ENCODE peak calls at places on chromosome 12, in nine cellular contexts. Y is CD8-positive, alpha-beta memory T cell; S is breast epithelium; I is effector memory CD4-positive, alpha-beta T cell; U is body of pancreas; R is mucosa of descending colon; V is heart right ventricle; J is OCI-LY7; E is mammary epithelial cell. H is an unnamed sample.

GRCh38 chr12:11711675-11712327 is 62.3 kb downstream of the ETV6 start:
- DNase-seq in Y (no peak), S (no peak), I (no peak), U (no peak), R (no peak), V (no peak), J (no peak), E (no peak), H (no peak)

GRCh38 chr12:96487214-96487613 is 2.2 kb upstream of the CFAP54 start:
- DNase-seq in Y (no peak), S (no peak), I (no peak), U (no peak), R (no peak), V (no peak), J (no peak), E (peak; percentile 81), H (no peak)

GRCh38 chr12:14618990-14619389 is 51.3 kb upstream of the PLBD1 start:
- DNase-seq in Y (no peak), S (no peak), I (no peak), U (no peak), R (peak; percentile 43), V (peak; percentile 18), J (peak; percentile 65), E (peak; percentile 24), H (no peak)

GRCh38 chr12:18158774-18159557 is 69.0 kb upstream of the RERGL start:
- DNase-seq in Y (no peak), S (no peak), I (no peak), U (no peak), R (peak; percentile 63), V (no peak), J (peak; percentile 65), E (peak; percentile 26), H (no peak)

GRCh38 chr12:95143784-95144205 is 70.4 kb upstream of the NR2C1 start:
- DNase-seq in Y (no peak), S (no peak), I (no peak), U (no peak), R (no peak), V (peak; percentile 38), J (no peak), E (no peak), H (no peak)

GRCh38 chr12:2624543-2625266 is 170.1 kb upstream of the FKBP4 start:
- DNase-seq in Y (no peak), S (peak; percentile 84), I (no peak), U (no peak), R (no peak), V (no peak), J (peak; percentile 29), E (peak; percentile 67), H (no peak)

GRCh38 chr12:57470286-57470969 is 9.2 kb downstream of the ARHGAP9 start:
- DNase-seq in Y (no peak), S (no peak), I (no peak), U (no peak), R (no peak), V (no peak), J (no peak), E (no peak), H (no peak)

GRCh38 chr12:9132008-9132535 is 16.4 kb upstream of the A2M start:
- DNase-seq in Y (no peak), S (no peak), I (no peak), U (no peak), R (no peak), V (no peak), J (no peak), E (peak; percentile 39), H (no peak)

GRCh38 chr12:126055521-126055920 is 990.3 kb downstream of the AACS start:
- DNase-seq in Y (no peak), S (no peak), I (no peak), U (no peak), R (no peak), V (no peak), J (no peak), E (no peak), H (no peak)

GRCh38 chr12:23707270-23707669 is 242.2 kb downstream of the SOX5 start:
- DNase-seq in Y (no peak), S (no peak), I (no peak), U (no peak), R (no peak), V (no peak), J (no peak), E (no peak), H (no peak)

GRCh38 chr12:4293299-4293941 is 19.9 kb downstream of the CCND2 start:
- DNase-seq in Y (no peak), S (no peak), I (no peak), U (no peak), R (no peak), V (no peak), J (no peak), E (no peak), H (no peak)

GRCh38 chr12:71888521-71888920 is 49.0 kb downstream of the TBC1D15 start:
- DNase-seq in Y (no peak), S (no peak), I (no peak), U (no peak), R (no peak), V (no peak), J (no peak), E (no peak), H (no peak)

GRCh38 chr12:9669534-9669933 is at the start of gene CLEC2D:
- DNase-seq in Y (no peak), S (no peak), I (no peak), U (no peak), R (no peak), V (no peak), J (peak; percentile 78), E (no peak), H (no peak)

GRCh38 chr12:68180792-68181744 is 21.5 kb upstream of the IFNG start:
- DNase-seq in Y (peak; percentile 58), S (no peak), I (no peak), U (no peak), R (no peak), V (no peak), J (peak; percentile 88), E (no peak), H (no peak)

DNA sequence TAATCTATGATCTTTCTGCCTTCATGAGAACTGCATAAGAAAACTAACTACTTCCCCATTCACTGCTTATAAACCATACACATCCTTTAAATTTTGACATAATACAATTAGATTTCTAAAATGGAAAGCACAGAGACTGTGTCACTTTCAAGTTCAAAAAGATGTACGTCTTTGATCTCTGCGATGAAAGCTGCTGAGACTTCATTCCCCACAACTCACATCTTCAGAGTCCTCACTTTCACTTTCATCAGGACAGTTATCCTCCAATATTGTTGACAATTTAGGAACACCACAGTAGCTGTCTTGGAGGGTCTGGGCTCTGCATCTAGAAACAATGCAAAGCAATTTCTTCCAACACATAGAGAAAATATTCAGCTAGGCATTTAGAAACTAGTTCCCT is 47.9 kb upstream of the KCNC2 start:
- DNase-seq in Y (no peak), S (no peak), I (no peak), U (no peak), R (no peak), V (no peak), J (no peak), E (no peak), H (no peak)
- H3K9me3 ChIP-seq in Y (no peaks in the 10 kb centered on the region), S (no peaks in the 10 kb centered on the region), I (no peaks in the 10 kb centered on the region), U (no peaks in the 10 kb centered on the region), R (no peaks in the 10 kb centered on the region), V (no peaks in the 10 kb centered on the region), J (no peaks in the 10 kb centered on the region), E (no peaks in the 10 kb centered on the region), H (no peaks in the 10 kb centered on the region)

DNA sequence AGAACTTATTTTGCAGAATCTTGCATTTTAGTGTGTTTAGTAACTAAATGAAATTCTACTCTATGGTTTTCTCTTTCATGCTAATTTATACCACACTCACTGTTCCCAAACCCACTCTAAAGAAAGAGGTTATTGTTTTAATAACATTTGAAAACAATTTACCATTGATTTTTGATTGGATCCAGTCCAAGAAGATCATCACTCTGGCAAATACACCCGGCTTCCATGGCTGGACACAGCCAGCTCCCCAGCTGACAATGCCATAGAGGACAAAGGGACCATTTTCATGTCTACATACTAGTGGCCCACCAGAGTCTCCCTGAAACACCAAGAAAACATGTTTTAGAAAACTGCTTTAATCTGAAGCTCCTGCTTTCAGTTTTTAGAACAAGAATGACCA is 42.4 kb downstream of the OVCH1 start:
- DNase-seq in Y (no peak), S (no peak), I (no peak), U (no peak), R (no peak), V (no peak), J (no peak), E (no peak), H (no peak)
- H3K4me3 ChIP-seq in Y (no peak overlapping the region), S (no peak overlapping the region), I (no peak overlapping the region), U (no peak overlapping the region), R (no peak overlapping the region), V (no peak overlapping the region), J (no peak overlapping the region), E (no peak overlapping the region), H (no peak overlapping the region)

GRCh38 chr12:34288963-34289345 is 266.7 kb downstream of the ALG10 start:
- DNase-seq in Y (no peak), S (no peak), I (no peak), U (no peak), R (no peak), V (no peak), J (no peak), E (no peak), H (no peak)
- H3K9me3 ChIP-seq in Y (no peaks in the 10 kb centered on the region), S (peaks cover 100% of the 10 kb centered on the region), I (peaks cover 5% of the 10 kb centered on the region), U (peaks cover 29% of the 10 kb centered on the region), R (peaks cover 97% of the 10 kb centered on the region), V (no peaks in the 10 kb centered on the region), J (peaks cover 7% of the 10 kb centered on the region), E (peaks cover 43% of the 10 kb centered on the region), H (peaks cover 96% of the 10 kb centered on the region)

DNA sequence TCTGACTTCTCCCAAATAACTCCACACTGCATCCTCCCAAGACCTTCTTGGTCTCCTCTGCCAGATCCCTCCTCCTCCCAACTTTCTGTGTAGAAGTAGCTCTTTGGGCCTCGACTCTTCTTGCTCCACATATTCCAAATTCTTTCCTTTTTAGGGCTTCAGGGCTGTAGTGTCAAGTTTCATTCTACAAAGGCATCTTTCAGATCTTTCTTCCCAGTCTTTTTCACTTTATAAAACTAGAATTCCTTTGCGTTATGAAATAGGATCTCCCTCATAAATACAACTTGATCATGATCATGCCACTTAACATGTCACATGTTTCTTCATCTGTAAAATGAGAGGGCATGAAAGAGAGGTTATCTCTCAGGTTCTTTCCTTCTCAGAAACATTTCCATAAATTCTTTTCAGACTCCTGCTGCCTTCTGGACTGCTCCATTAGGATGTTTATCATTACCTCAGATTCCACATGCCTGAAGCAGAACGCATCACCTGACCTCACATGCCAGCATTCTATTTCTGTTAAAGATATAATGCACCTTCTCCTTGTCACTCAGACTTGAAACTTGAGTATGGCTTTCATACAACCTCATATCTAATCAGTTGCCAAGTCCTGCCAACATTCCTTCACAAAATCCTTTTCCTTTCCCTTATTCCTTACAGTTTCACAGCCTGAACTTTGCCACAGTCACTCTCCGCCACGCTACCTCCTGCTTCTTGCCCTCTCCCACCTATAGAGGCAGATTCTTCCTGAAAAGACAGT is 8.5 kb downstream of the SLC38A1 start:
- DNase-seq in Y (no peak), S (no peak), I (no peak), U (no peak), R (no peak), V (no peak), J (no peak), E (no peak), H (no peak)
- H3K4me3 ChIP-seq in Y (no peak overlapping the region), S (no peak overlapping the region), I (peak overlapping the region; percentile 9), U (no peak overlapping the region), R (no peak overlapping the region), V (no peak overlapping the region), J (no peak overlapping the region), E (no peak overlapping the region), H (no peak overlapping the region)

GRCh38 chr12:88538250-88538649 is 42.0 kb downstream of the KITLG start:
- DNase-seq in Y (no peak), S (no peak), I (no peak), U (no peak), R (no peak), V (no peak), J (no peak), E (no peak), H (no peak)
- H3K9me3 ChIP-seq in Y (no peaks in the 10 kb centered on the region), S (no peaks in the 10 kb centered on the region), I (no peaks in the 10 kb centered on the region), U (no peaks in the 10 kb centered on the region), R (no peaks in the 10 kb centered on the region), V (no peaks in the 10 kb centered on the region), J (no peaks in the 10 kb centered on the region), E (no peaks in the 10 kb centered on the region), H (no peaks in the 10 kb centered on the region)

H was measured in esophagus squamous epithelium.